ENCODE peak calls at places on chromosomes 2 and 18, in five cellular contexts. R is K562, V is HCT116, H is SK-N-SH, M is GM12878. T is an unnamed sample.

GRCh38 chr18:55968550-55968949 is 380.6 kb upstream of the TCF4 start:
- DNase-seq in R (no peak), V (no peak), H (no peak), M (no peak), T (no peak)

GRCh38 chr2:173898178-173898668 is 67.0 kb downstream of the SP3 start:
- DNase-seq in R (no peak), V (no peak), H (no peak), M (peak; percentile 94), T (no peak)

GRCh38 chr2:240627736-240628506 is 2.6 kb downstream of the GPR35 start:
- DNase-seq in R (no peak), V (no peak), H (peak; percentile 20), M (no peak), T (no peak)

GRCh38 chr18:12777543-12777942 is 74.7 kb downstream of the PSMG2 start:
- DNase-seq in R (no peak), V (no peak), H (no peak), M (no peak), T (no peak)

GRCh38 chr2:105849431-105850179 is 104.9 kb downstream of the NCK2 start:
- DNase-seq in R (no peak), V (no peak), H (no peak), M (no peak), T (no peak)

GRCh38 chr2:150620371-150620770 is 132.9 kb upstream of the RND3 start:
- DNase-seq in R (no peak), V (no peak), H (no peak), M (no peak), T (no peak)

GRCh38 chr18:9779630-9780029 is 71.5 kb downstream of the RAB31 start:
- DNase-seq in R (no peak), V (no peak), H (no peak), M (no peak), T (peak; percentile 57)

GRCh38 chr2:127166221-127166860 is 53.8 kb downstream of the CYP27C1 start:
- DNase-seq in R (no peak), V (no peak), H (no peak), M (no peak), T (no peak)

GRCh38 chr2:224268441-224268840 is 133.5 kb downstream of the FAM124B start:
- DNase-seq in R (peak; percentile 6), V (no peak), H (no peak), M (no peak), T (peak; percentile 49)

GRCh38 chr2:75340560-75340959 is 141.2 kb upstream of the TACR1 start:
- DNase-seq in R (no peak), V (no peak), H (no peak), M (no peak), T (no peak)

GRCh38 chr18:58792086-58792485 is 72.6 kb upstream of the ZNF532 start:
- DNase-seq in R (no peak), V (no peak), H (no peak), M (peak; percentile 57), T (no peak)

GRCh38 chr18:7452331-7452730 is 114.8 kb upstream of the PTPRM start:
- DNase-seq in R (peak; percentile 33), V (peak; percentile 1), H (peak; percentile 68), M (no peak), T (peak; percentile 18)

GRCh38 chr2:215966951-215967350 is 46.4 kb downstream of the MREG start:
- DNase-seq in R (no peak), V (no peak), H (peak; percentile 29), M (no peak), T (no peak)

GRCh38 chr2:181780159-181781081 is 100.1 kb upstream of the NEUROD1 start:
- DNase-seq in R (no peak), V (no peak), H (no peak), M (no peak), T (no peak)

GRCh38 chr2:128449226-128450061 is 130.8 kb upstream of the HS6ST1 start:
- DNase-seq in R (no peak), V (no peak), H (peak; percentile 81), M (no peak), T (no peak)

GRCh38 chr18:8615397-8616025 is 6.3 kb downstream of the RAB12 start:
- DNase-seq in R (peak; percentile 62), V (no peak), H (peak; percentile 69), M (no peak), T (peak; percentile 35)

GRCh38 chr2:2739231-2739795 is 408.2 kb upstream of the MYT1L start:
- DNase-seq in R (no peak), V (no peak), H (no peak), M (no peak), T (no peak)

GRCh38 chr2:212147921-212148513 is 390.6 kb downstream of the ERBB4 start:
- DNase-seq in R (no peak), V (no peak), H (no peak), M (no peak), T (peak; percentile 12)

GRCh38 chr18:8424481-8424880 is 184.8 kb upstream of the RAB12 start:
- DNase-seq in R (no peak), V (no peak), H (peak; percentile 40), M (no peak), T (no peak)

GRCh38 chr2:141399270-141399669 is 731.5 kb downstream of the LRP1B start:
- DNase-seq in R (peak; percentile 4), V (no peak), H (no peak), M (no peak), T (peak; percentile 12)

GRCh38 chr2:39469807-39470206 is 32.7 kb upstream of the MAP4K3 start:
- DNase-seq in R (peak; percentile 35), V (no peak), H (no peak), M (no peak), T (peak; percentile 88)

GRCh38 chr2:42999391-42999811 is 207.0 kb upstream of the HAAO start:
- DNase-seq in R (no peak), V (no peak), H (peak; percentile 20), M (no peak), T (peak; percentile 53)

GRCh38 chr2:48343571-48344440 is 186.1 kb upstream of the STON1 start:
- DNase-seq in R (no peak), V (no peak), H (peak; percentile 10), M (no peak), T (peak; percentile 87)

GRCh38 chr2:160394153-160394552 is 99.5 kb downstream of the RBMS1 start:
- DNase-seq in R (no peak), V (no peak), H (no peak), M (peak; percentile 26), T (no peak)

GRCh38 chr2:164754157-164755093 is 87.2 kb downstream of the COBLL1 start:
- DNase-seq in R (no peak), V (no peak), H (no peak), M (no peak), T (no peak)

GRCh38 chr2:102278720-102279390 is 32.5 kb upstream of the IL1RL1 start:
- DNase-seq in R (no peak), V (no peak), H (no peak), M (no peak), T (no peak)

GRCh38 chr2:229856416-229856815 is 65.4 kb downstream of the TRIP12 start:
- DNase-seq in R (peak; percentile 5), V (no peak), H (no peak), M (no peak), T (no peak)

GRCh38 chr2:72924353-72925240 is 7.3 kb downstream of the EMX1 start:
- DNase-seq in R (no peak), V (no peak), H (peak; percentile 60), M (no peak), T (no peak)

GRCh38 chr18:39523281-39523680 is 1957.7 kb upstream of the CELF4 start:
- DNase-seq in R (no peak), V (peak; percentile 40), H (no peak), M (no peak), T (peak; percentile 66)

GRCh38 chr18:54806526-54806925 is 21.8 kb upstream of the RAB27B start:
- DNase-seq in R (no peak), V (no peak), H (no peak), M (no peak), T (no peak)

GRCh38 chr18:54802686-54803395 is 25.4 kb upstream of the RAB27B start:
- DNase-seq in R (no peak), V (no peak), H (no peak), M (no peak), T (no peak)

GRCh38 chr18:54807303-54807702 is 21.0 kb upstream of the RAB27B start:
- DNase-seq in R (no peak), V (no peak), H (no peak), M (no peak), T (no peak)

GRCh38 chr18:54802178-54802577 is 26.1 kb upstream of the RAB27B start:
- DNase-seq in R (no peak), V (no peak), H (no peak), M (no peak), T (peak; percentile 3)

GRCh38 chr18:54805571-54806334 is 22.5 kb upstream of the RAB27B start:
- DNase-seq in R (peak; percentile 81), V (no peak), H (peak; percentile 62), M (no peak), T (peak; percentile 2)
- TF ChIP-seq ZBTB33 in R (no peak), V (no peak), H (peak; percentile 59), M (no peak), T (no peak)

GRCh38 chr18:48786621-48787522 is 163.9 kb downstream of the SMAD7 start:
- DNase-seq in R (no peak), V (no peak), H (no peak), M (no peak), T (no peak)
- TF ChIP-seq ZBTB33 in R (no peak), V (no peak), H (no peak), M (no peak), T (no peak)

DNA sequence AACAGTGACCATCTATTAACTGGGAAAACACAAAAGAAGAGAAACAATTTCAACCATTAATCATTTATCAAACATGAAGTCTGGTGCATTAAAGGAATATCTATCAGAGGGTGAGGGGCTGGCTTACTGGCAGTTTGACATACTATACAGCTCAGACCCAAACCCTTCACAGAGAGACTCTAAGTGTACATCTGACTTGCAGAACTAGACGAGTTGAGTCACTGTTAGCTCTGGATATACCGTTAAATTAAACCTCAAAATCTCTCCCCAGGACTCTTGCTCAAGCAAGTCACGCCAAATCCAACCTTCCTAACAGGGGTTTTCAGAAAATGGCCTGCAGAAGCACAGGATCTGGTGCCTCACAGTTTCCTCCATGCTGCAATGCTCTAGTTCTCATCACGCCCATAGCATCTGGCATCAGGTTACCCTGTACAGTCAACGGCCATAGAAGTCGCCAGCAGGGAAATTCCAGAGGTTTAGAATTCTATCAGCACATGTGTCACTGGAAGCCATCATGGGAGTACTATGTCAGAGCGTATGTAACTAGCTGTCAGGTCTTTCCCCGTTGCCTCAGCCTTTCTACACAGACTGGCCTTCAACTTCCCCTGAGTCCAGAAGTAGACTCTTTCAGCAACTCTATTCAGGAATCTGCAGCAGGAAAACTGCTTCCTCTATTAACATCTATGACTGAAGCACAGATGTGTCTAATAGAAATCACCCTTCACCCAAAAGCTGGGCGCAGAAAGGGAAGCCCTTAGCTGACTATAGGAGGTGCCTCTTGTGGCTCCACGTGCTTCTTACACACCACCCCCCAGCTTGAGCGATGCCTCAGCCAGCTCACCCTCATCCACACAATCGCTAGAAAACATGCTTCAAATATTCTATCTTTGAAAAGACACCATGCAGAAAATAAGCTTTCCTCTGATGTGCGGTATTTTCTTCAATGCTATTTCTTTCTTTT is 9.3 kb downstream of the TGOLN2 start:
- DNase-seq in R (no peak), V (no peak), H (no peak), M (no peak), T (no peak)
- TF ChIP-seq ZBTB33 in R (no peak), V (no peak), H (no peak), M (no peak), T (peak; percentile 54)

DNA sequence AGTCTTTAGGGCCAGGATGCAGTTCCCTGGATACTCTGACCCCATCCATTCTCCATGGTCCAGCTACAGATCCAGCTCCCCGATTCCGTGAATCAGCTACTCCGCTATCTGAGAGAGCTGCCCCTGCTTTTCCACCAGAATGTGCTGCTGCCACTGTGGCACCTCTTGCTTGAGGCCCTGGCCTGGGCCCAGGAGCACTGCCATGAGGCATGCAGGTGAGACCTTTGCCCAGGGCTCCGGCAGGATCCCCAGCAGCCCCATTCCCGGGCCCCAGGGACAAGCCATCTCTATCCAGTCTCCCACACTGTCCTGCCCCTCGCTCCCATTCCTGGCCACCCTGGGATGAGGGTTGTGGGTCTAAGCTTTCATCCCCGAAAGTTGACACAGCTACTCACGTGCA is 7.5 kb downstream of the TMEM214 start:
- DNase-seq in R (no peak), V (no peak), H (no peak), M (no peak), T (no peak)
- TF ChIP-seq ZBTB33 in R (no peak), V (no peak), H (no peak), M (no peak), T (no peak)